ENCODE peak calls at places on chromosome 3, in nine cellular contexts. One of them, this sample, is unnamed.

GRCh38 chr3:50286322-50287227 is 5.7 kb downstream of the IFRD2 start:
- DNase-seq in NCI-H2081: no peak
- DNase-seq in activated T-helper 1 cell treated with anti-CD3 and anti-CD28 coated beads, Interleukin-2, amount 50 U/mL, for 16 hours: no peak
- DNase-seq in mesendoderm: no peak
- DNase-seq in Calu3: no peak
- DNase-seq in stimulated activated CD8-positive, alpha-beta memory T cell treated with anti-CD3 and anti-CD28 coated beads, Interleukin-7, amount 100 ng/mL, for 1 hour: no peak
- DNase-seq in IMR-90: no peak
- DNase-seq in stimulated activated CD4-positive, alpha-beta T cell treated with anti-CD3 and anti-CD28 coated beads, Interleukin-1b, Interleukin-23, amount 100 ng/mL, for 24 hours: no peak
- DNase-seq in DMS153: no peak
- DNase-seq in this sample: no peak

GRCh38 chr3:122169911-122170310 is 13.6 kb upstream of the CASR start:
- DNase-seq in mesendoderm: no peak
- DNase-seq in stimulated activated CD4-positive, alpha-beta T cell treated with anti-CD3 and anti-CD28 coated beads, Interleukin-1b, Interleukin-23, amount 100 ng/mL, for 24 hours: no peak
- DNase-seq in NCI-H2081: no peak
- DNase-seq in stimulated activated CD8-positive, alpha-beta memory T cell treated with anti-CD3 and anti-CD28 coated beads, Interleukin-7, amount 100 ng/mL, for 1 hour: no peak
- DNase-seq in Calu3: peak; percentile 21
- DNase-seq in DMS153: no peak
- DNase-seq in IMR-90: no peak
- DNase-seq in activated T-helper 1 cell treated with anti-CD3 and anti-CD28 coated beads, Interleukin-2, amount 50 U/mL, for 16 hours: no peak
- DNase-seq in this sample: no peak

GRCh38 chr3:147267431-147267830 is 138.9 kb downstream of the ZIC4 start:
- DNase-seq in DMS153: no peak
- DNase-seq in stimulated activated CD4-positive, alpha-beta T cell treated with anti-CD3 and anti-CD28 coated beads, Interleukin-1b, Interleukin-23, amount 100 ng/mL, for 24 hours: no peak
- DNase-seq in NCI-H2081: no peak
- DNase-seq in stimulated activated CD8-positive, alpha-beta memory T cell treated with anti-CD3 and anti-CD28 coated beads, Interleukin-7, amount 100 ng/mL, for 1 hour: no peak
- DNase-seq in IMR-90: peak; percentile 48
- DNase-seq in activated T-helper 1 cell treated with anti-CD3 and anti-CD28 coated beads, Interleukin-2, amount 50 U/mL, for 16 hours: no peak
- DNase-seq in mesendoderm: no peak
- DNase-seq in Calu3: no peak
- DNase-seq in this sample: no peak

GRCh38 chr3:42802876-42803799 is 1.2 kb downstream of the HIGD1A start:
- DNase-seq in Calu3: no peak
- DNase-seq in NCI-H2081: peak; percentile 43
- DNase-seq in mesendoderm: peak; percentile 70
- DNase-seq in DMS153: no peak
- DNase-seq in IMR-90: peak; percentile 22
- DNase-seq in activated T-helper 1 cell treated with anti-CD3 and anti-CD28 coated beads, Interleukin-2, amount 50 U/mL, for 16 hours: no peak
- DNase-seq in stimulated activated CD8-positive, alpha-beta memory T cell treated with anti-CD3 and anti-CD28 coated beads, Interleukin-7, amount 100 ng/mL, for 1 hour: no peak
- DNase-seq in stimulated activated CD4-positive, alpha-beta T cell treated with anti-CD3 and anti-CD28 coated beads, Interleukin-1b, Interleukin-23, amount 100 ng/mL, for 24 hours: no peak
- DNase-seq in this sample: no peak

GRCh38 chr3:127419140-127419539 is 131.3 kb upstream of the PRR20G start:
- DNase-seq in IMR-90: no peak
- DNase-seq in mesendoderm: peak; percentile 42
- DNase-seq in stimulated activated CD4-positive, alpha-beta T cell treated with anti-CD3 and anti-CD28 coated beads, Interleukin-1b, Interleukin-23, amount 100 ng/mL, for 24 hours: no peak
- DNase-seq in Calu3: no peak
- DNase-seq in DMS153: no peak
- DNase-seq in stimulated activated CD8-positive, alpha-beta memory T cell treated with anti-CD3 and anti-CD28 coated beads, Interleukin-7, amount 100 ng/mL, for 1 hour: no peak
- DNase-seq in activated T-helper 1 cell treated with anti-CD3 and anti-CD28 coated beads, Interleukin-2, amount 50 U/mL, for 16 hours: no peak
- DNase-seq in NCI-H2081: no peak
- DNase-seq in this sample: peak; percentile 70

GRCh38 chr3:179961081-179962078 is 75.4 kb downstream of the PEX5L start:
- DNase-seq in DMS153: peak; percentile 78
- DNase-seq in Calu3: no peak
- DNase-seq in NCI-H2081: peak; percentile 93
- DNase-seq in activated T-helper 1 cell treated with anti-CD3 and anti-CD28 coated beads, Interleukin-2, amount 50 U/mL, for 16 hours: no peak
- DNase-seq in mesendoderm: no peak
- DNase-seq in stimulated activated CD8-positive, alpha-beta memory T cell treated with anti-CD3 and anti-CD28 coated beads, Interleukin-7, amount 100 ng/mL, for 1 hour: no peak
- DNase-seq in IMR-90: no peak
- DNase-seq in stimulated activated CD4-positive, alpha-beta T cell treated with anti-CD3 and anti-CD28 coated beads, Interleukin-1b, Interleukin-23, amount 100 ng/mL, for 24 hours: no peak
- DNase-seq in this sample: no peak

GRCh38 chr3:58164199-58164879 is 46.4 kb downstream of the DNASE1L3 start:
- DNase-seq in Calu3: peak; percentile 74
- DNase-seq in stimulated activated CD8-positive, alpha-beta memory T cell treated with anti-CD3 and anti-CD28 coated beads, Interleukin-7, amount 100 ng/mL, for 1 hour: no peak
- DNase-seq in mesendoderm: no peak
- DNase-seq in NCI-H2081: peak; percentile 88
- DNase-seq in IMR-90: peak; percentile 81
- DNase-seq in activated T-helper 1 cell treated with anti-CD3 and anti-CD28 coated beads, Interleukin-2, amount 50 U/mL, for 16 hours: no peak
- DNase-seq in DMS153: peak; percentile 42
- DNase-seq in stimulated activated CD4-positive, alpha-beta T cell treated with anti-CD3 and anti-CD28 coated beads, Interleukin-1b, Interleukin-23, amount 100 ng/mL, for 24 hours: no peak
- DNase-seq in this sample: no peak

GRCh38 chr3:150871192-150871591 is 34.0 kb downstream of the MINDY4B start:
- DNase-seq in NCI-H2081: no peak
- DNase-seq in IMR-90: peak; percentile 7
- DNase-seq in stimulated activated CD8-positive, alpha-beta memory T cell treated with anti-CD3 and anti-CD28 coated beads, Interleukin-7, amount 100 ng/mL, for 1 hour: no peak
- DNase-seq in DMS153: no peak
- DNase-seq in activated T-helper 1 cell treated with anti-CD3 and anti-CD28 coated beads, Interleukin-2, amount 50 U/mL, for 16 hours: no peak
- DNase-seq in mesendoderm: no peak
- DNase-seq in stimulated activated CD4-positive, alpha-beta T cell treated with anti-CD3 and anti-CD28 coated beads, Interleukin-1b, Interleukin-23, amount 100 ng/mL, for 24 hours: no peak
- DNase-seq in Calu3: peak; percentile 5
- DNase-seq in this sample: no peak

GRCh38 chr3:156029208-156029607 is 91.2 kb upstream of the KCNAB1 start:
- DNase-seq in DMS153: no peak
- DNase-seq in activated T-helper 1 cell treated with anti-CD3 and anti-CD28 coated beads, Interleukin-2, amount 50 U/mL, for 16 hours: no peak
- DNase-seq in Calu3: no peak
- DNase-seq in NCI-H2081: no peak
- DNase-seq in IMR-90: no peak
- DNase-seq in stimulated activated CD4-positive, alpha-beta T cell treated with anti-CD3 and anti-CD28 coated beads, Interleukin-1b, Interleukin-23, amount 100 ng/mL, for 24 hours: no peak
- DNase-seq in stimulated activated CD8-positive, alpha-beta memory T cell treated with anti-CD3 and anti-CD28 coated beads, Interleukin-7, amount 100 ng/mL, for 1 hour: no peak
- DNase-seq in mesendoderm: no peak
- DNase-seq in this sample: no peak

GRCh38 chr3:4827767-4828166 is 151.5 kb upstream of the BHLHE40 start:
- DNase-seq in NCI-H2081: no peak
- DNase-seq in stimulated activated CD4-positive, alpha-beta T cell treated with anti-CD3 and anti-CD28 coated beads, Interleukin-1b, Interleukin-23, amount 100 ng/mL, for 24 hours: no peak
- DNase-seq in stimulated activated CD8-positive, alpha-beta memory T cell treated with anti-CD3 and anti-CD28 coated beads, Interleukin-7, amount 100 ng/mL, for 1 hour: no peak
- DNase-seq in IMR-90: no peak
- DNase-seq in mesendoderm: no peak
- DNase-seq in activated T-helper 1 cell treated with anti-CD3 and anti-CD28 coated beads, Interleukin-2, amount 50 U/mL, for 16 hours: no peak
- DNase-seq in DMS153: no peak
- DNase-seq in Calu3: no peak
- DNase-seq in this sample: no peak

GRCh38 chr3:171770689-171771620 is 39.3 kb downstream of the PLD1 start:
- DNase-seq in DMS153: peak; percentile 59
- DNase-seq in Calu3: peak; percentile 69
- DNase-seq in stimulated activated CD8-positive, alpha-beta memory T cell treated with anti-CD3 and anti-CD28 coated beads, Interleukin-7, amount 100 ng/mL, for 1 hour: no peak
- DNase-seq in NCI-H2081: no peak
- DNase-seq in IMR-90: peak; percentile 92
- DNase-seq in mesendoderm: peak; percentile 87
- DNase-seq in stimulated activated CD4-positive, alpha-beta T cell treated with anti-CD3 and anti-CD28 coated beads, Interleukin-1b, Interleukin-23, amount 100 ng/mL, for 24 hours: no peak
- DNase-seq in activated T-helper 1 cell treated with anti-CD3 and anti-CD28 coated beads, Interleukin-2, amount 50 U/mL, for 16 hours: no peak
- DNase-seq in this sample: no peak

GRCh38 chr3:96843505-96844203 is 29.3 kb downstream of the EPHA6 start:
- DNase-seq in NCI-H2081: no peak
- DNase-seq in Calu3: no peak
- DNase-seq in stimulated activated CD8-positive, alpha-beta memory T cell treated with anti-CD3 and anti-CD28 coated beads, Interleukin-7, amount 100 ng/mL, for 1 hour: no peak
- DNase-seq in stimulated activated CD4-positive, alpha-beta T cell treated with anti-CD3 and anti-CD28 coated beads, Interleukin-1b, Interleukin-23, amount 100 ng/mL, for 24 hours: no peak
- DNase-seq in mesendoderm: no peak
- DNase-seq in IMR-90: no peak
- DNase-seq in DMS153: no peak
- DNase-seq in activated T-helper 1 cell treated with anti-CD3 and anti-CD28 coated beads, Interleukin-2, amount 50 U/mL, for 16 hours: no peak
- DNase-seq in this sample: no peak

GRCh38 chr3:50338989-50339388 is 1.6 kb downstream of the RASSF1 start:
- DNase-seq in Calu3: no peak
- DNase-seq in stimulated activated CD8-positive, alpha-beta memory T cell treated with anti-CD3 and anti-CD28 coated beads, Interleukin-7, amount 100 ng/mL, for 1 hour: no peak
- DNase-seq in mesendoderm: no peak
- DNase-seq in DMS153: no peak
- DNase-seq in NCI-H2081: no peak
- DNase-seq in activated T-helper 1 cell treated with anti-CD3 and anti-CD28 coated beads, Interleukin-2, amount 50 U/mL, for 16 hours: no peak
- DNase-seq in IMR-90: no peak
- DNase-seq in stimulated activated CD4-positive, alpha-beta T cell treated with anti-CD3 and anti-CD28 coated beads, Interleukin-1b, Interleukin-23, amount 100 ng/mL, for 24 hours: no peak
- DNase-seq in this sample: no peak

GRCh38 chr3:142086581-142087090 is 62.7 kb downstream of the TFDP2 start:
- DNase-seq in activated T-helper 1 cell treated with anti-CD3 and anti-CD28 coated beads, Interleukin-2, amount 50 U/mL, for 16 hours: no peak
- DNase-seq in DMS153: no peak
- DNase-seq in Calu3: no peak
- DNase-seq in mesendoderm: no peak
- DNase-seq in NCI-H2081: no peak
- DNase-seq in IMR-90: no peak
- DNase-seq in stimulated activated CD4-positive, alpha-beta T cell treated with anti-CD3 and anti-CD28 coated beads, Interleukin-1b, Interleukin-23, amount 100 ng/mL, for 24 hours: no peak
- DNase-seq in stimulated activated CD8-positive, alpha-beta memory T cell treated with anti-CD3 and anti-CD28 coated beads, Interleukin-7, amount 100 ng/mL, for 1 hour: no peak
- DNase-seq in this sample: no peak

GRCh38 chr3:44522494-44522933 is 32.5 kb upstream of the ZKSCAN7 start:
- DNase-seq in stimulated activated CD4-positive, alpha-beta T cell treated with anti-CD3 and anti-CD28 coated beads, Interleukin-1b, Interleukin-23, amount 100 ng/mL, for 24 hours: no peak
- DNase-seq in stimulated activated CD8-positive, alpha-beta memory T cell treated with anti-CD3 and anti-CD28 coated beads, Interleukin-7, amount 100 ng/mL, for 1 hour: no peak
- DNase-seq in activated T-helper 1 cell treated with anti-CD3 and anti-CD28 coated beads, Interleukin-2, amount 50 U/mL, for 16 hours: no peak
- DNase-seq in DMS153: no peak
- DNase-seq in mesendoderm: no peak
- DNase-seq in NCI-H2081: no peak
- DNase-seq in IMR-90: no peak
- DNase-seq in Calu3: no peak
- DNase-seq in this sample: no peak

GRCh38 chr3:46733026-46733800 is 15.5 kb upstream of the PRSS50 start:
- DNase-seq in DMS153: no peak
- DNase-seq in stimulated activated CD4-positive, alpha-beta T cell treated with anti-CD3 and anti-CD28 coated beads, Interleukin-1b, Interleukin-23, amount 100 ng/mL, for 24 hours: no peak
- DNase-seq in NCI-H2081: no peak
- DNase-seq in mesendoderm: peak; percentile 27
- DNase-seq in activated T-helper 1 cell treated with anti-CD3 and anti-CD28 coated beads, Interleukin-2, amount 50 U/mL, for 16 hours: no peak
- DNase-seq in IMR-90: no peak
- DNase-seq in stimulated activated CD8-positive, alpha-beta memory T cell treated with anti-CD3 and anti-CD28 coated beads, Interleukin-7, amount 100 ng/mL, for 1 hour: no peak
- DNase-seq in Calu3: no peak
- DNase-seq in this sample: no peak

GRCh38 chr3:47685037-47685436 is 96.7 kb downstream of the SMARCC1 start:
- DNase-seq in mesendoderm: no peak
- DNase-seq in DMS153: no peak
- DNase-seq in stimulated activated CD4-positive, alpha-beta T cell treated with anti-CD3 and anti-CD28 coated beads, Interleukin-1b, Interleukin-23, amount 100 ng/mL, for 24 hours: no peak
- DNase-seq in stimulated activated CD8-positive, alpha-beta memory T cell treated with anti-CD3 and anti-CD28 coated beads, Interleukin-7, amount 100 ng/mL, for 1 hour: no peak
- DNase-seq in activated T-helper 1 cell treated with anti-CD3 and anti-CD28 coated beads, Interleukin-2, amount 50 U/mL, for 16 hours: no peak
- DNase-seq in Calu3: no peak
- DNase-seq in NCI-H2081: no peak
- DNase-seq in IMR-90: peak; percentile 50
- DNase-seq in this sample: no peak

This sample was measured in NCI-H1417 treated with DMSO at 0.1 percent for 48 hours.